ENCODE peak calls at places on chromosomes 12 and 14, in nine cellular contexts. One of them, this sample, is unnamed.

GRCh38 chr12:40146800-40147797 is 41.2 kb upstream of the SLC2A13 start:
- DNase-seq in endodermal cell: no peak
- DNase-seq in occipital lobe: no peak
- DNase-seq in D341Med: no peak
- DNase-seq in foreskin melanocyte: no peak
- DNase-seq in stimulated activated CD4-positive, alpha-beta T cell treated with anti-CD3 and anti-CD28 coated beads, Interleukin-1b, Interleukin-23, amount 100 ng/mL, for 1 hour: no peak
- DNase-seq in cerebellum: no peak
- DNase-seq in amniotic epithelial cell: no peak
- DNase-seq in NCI-H69: peak; percentile 4
- DNase-seq in this sample: peak; percentile 51

GRCh38 chr12:34294671-34295365 is 272.5 kb downstream of the ALG10 start:
- DNase-seq in endodermal cell: no peak
- DNase-seq in occipital lobe: no peak
- DNase-seq in D341Med: no peak
- DNase-seq in foreskin melanocyte: no peak
- DNase-seq in stimulated activated CD4-positive, alpha-beta T cell treated with anti-CD3 and anti-CD28 coated beads, Interleukin-1b, Interleukin-23, amount 100 ng/mL, for 1 hour: no peak
- DNase-seq in cerebellum: no peak
- DNase-seq in amniotic epithelial cell: no peak
- DNase-seq in NCI-H69: no peak
- DNase-seq in this sample: no peak

GRCh38 chr12:108483213-108483920 is 31.7 kb upstream of the FICD start:
- DNase-seq in endodermal cell: no peak
- DNase-seq in occipital lobe: no peak
- DNase-seq in D341Med: no peak
- DNase-seq in foreskin melanocyte: no peak
- DNase-seq in stimulated activated CD4-positive, alpha-beta T cell treated with anti-CD3 and anti-CD28 coated beads, Interleukin-1b, Interleukin-23, amount 100 ng/mL, for 1 hour: no peak
- DNase-seq in cerebellum: no peak
- DNase-seq in amniotic epithelial cell: no peak
- DNase-seq in NCI-H69: no peak
- DNase-seq in this sample: no peak

GRCh38 chr14:58149196-58149595 is 2.8 kb downstream of the ARMH4 start:
- DNase-seq in endodermal cell: no peak
- DNase-seq in occipital lobe: no peak
- DNase-seq in D341Med: no peak
- DNase-seq in foreskin melanocyte: no peak
- DNase-seq in stimulated activated CD4-positive, alpha-beta T cell treated with anti-CD3 and anti-CD28 coated beads, Interleukin-1b, Interleukin-23, amount 100 ng/mL, for 1 hour: no peak
- DNase-seq in cerebellum: no peak
- DNase-seq in amniotic epithelial cell: no peak
- DNase-seq in NCI-H69: no peak
- DNase-seq in this sample: no peak

GRCh38 chr14:102481791-102482238 is 27.8 kb downstream of the ANKRD9 start:
- DNase-seq in endodermal cell: no peak
- DNase-seq in occipital lobe: no peak
- DNase-seq in D341Med: no peak
- DNase-seq in foreskin melanocyte: no peak
- DNase-seq in stimulated activated CD4-positive, alpha-beta T cell treated with anti-CD3 and anti-CD28 coated beads, Interleukin-1b, Interleukin-23, amount 100 ng/mL, for 1 hour: no peak
- DNase-seq in cerebellum: no peak
- DNase-seq in amniotic epithelial cell: peak; percentile 51
- DNase-seq in NCI-H69: peak; percentile 20
- DNase-seq in this sample: no peak

GRCh38 chr12:27615331-27615891 is 80.8 kb upstream of the REP15 start:
- DNase-seq in endodermal cell: no peak
- DNase-seq in occipital lobe: no peak
- DNase-seq in D341Med: no peak
- DNase-seq in foreskin melanocyte: peak; percentile 77
- DNase-seq in stimulated activated CD4-positive, alpha-beta T cell treated with anti-CD3 and anti-CD28 coated beads, Interleukin-1b, Interleukin-23, amount 100 ng/mL, for 1 hour: no peak
- DNase-seq in cerebellum: no peak
- DNase-seq in amniotic epithelial cell: peak; percentile 86
- DNase-seq in NCI-H69: no peak
- DNase-seq in this sample: no peak

GRCh38 chr12:1339608-1340319 is 254.6 kb downstream of the FBXL14 start:
- DNase-seq in endodermal cell: no peak
- DNase-seq in occipital lobe: no peak
- DNase-seq in D341Med: no peak
- DNase-seq in foreskin melanocyte: no peak
- DNase-seq in stimulated activated CD4-positive, alpha-beta T cell treated with anti-CD3 and anti-CD28 coated beads, Interleukin-1b, Interleukin-23, amount 100 ng/mL, for 1 hour: no peak
- DNase-seq in cerebellum: peak; percentile 37
- DNase-seq in amniotic epithelial cell: no peak
- DNase-seq in NCI-H69: no peak
- DNase-seq in this sample: no peak

GRCh38 chr12:132277374-132277801 is 52.0 kb downstream of the GALNT9 start:
- DNase-seq in endodermal cell: no peak
- DNase-seq in occipital lobe: no peak
- DNase-seq in D341Med: no peak
- DNase-seq in foreskin melanocyte: no peak
- DNase-seq in stimulated activated CD4-positive, alpha-beta T cell treated with anti-CD3 and anti-CD28 coated beads, Interleukin-1b, Interleukin-23, amount 100 ng/mL, for 1 hour: no peak
- DNase-seq in cerebellum: no peak
- DNase-seq in amniotic epithelial cell: no peak
- DNase-seq in NCI-H69: peak; percentile 10
- DNase-seq in this sample: no peak

GRCh38 chr12:123267991-123268843 is 3.4 kb downstream of the CDK2AP1 start:
- DNase-seq in endodermal cell: peak; percentile 59
- DNase-seq in occipital lobe: peak; percentile 74
- DNase-seq in D341Med: peak; percentile 54
- DNase-seq in foreskin melanocyte: peak; percentile 33
- DNase-seq in stimulated activated CD4-positive, alpha-beta T cell treated with anti-CD3 and anti-CD28 coated beads, Interleukin-1b, Interleukin-23, amount 100 ng/mL, for 1 hour: no peak
- DNase-seq in cerebellum: peak; percentile 54
- DNase-seq in amniotic epithelial cell: no peak
- DNase-seq in NCI-H69: peak; percentile 98
- DNase-seq in this sample: peak; percentile 39

GRCh38 chr12:69151254-69151751 is 88.1 kb upstream of the CPSF6 start:
- DNase-seq in endodermal cell: peak; percentile 57
- DNase-seq in occipital lobe: no peak
- DNase-seq in D341Med: no peak
- DNase-seq in foreskin melanocyte: peak; percentile 10
- DNase-seq in stimulated activated CD4-positive, alpha-beta T cell treated with anti-CD3 and anti-CD28 coated beads, Interleukin-1b, Interleukin-23, amount 100 ng/mL, for 1 hour: no peak
- DNase-seq in cerebellum: no peak
- DNase-seq in amniotic epithelial cell: no peak
- DNase-seq in NCI-H69: peak; percentile 80
- DNase-seq in this sample: no peak

GRCh38 chr12:121288158-121288848 is 8.2 kb downstream of the CAMKK2 start:
- DNase-seq in endodermal cell: peak; percentile 66
- DNase-seq in occipital lobe: no peak
- DNase-seq in D341Med: no peak
- DNase-seq in foreskin melanocyte: no peak
- DNase-seq in stimulated activated CD4-positive, alpha-beta T cell treated with anti-CD3 and anti-CD28 coated beads, Interleukin-1b, Interleukin-23, amount 100 ng/mL, for 1 hour: no peak
- DNase-seq in cerebellum: no peak
- DNase-seq in amniotic epithelial cell: no peak
- DNase-seq in NCI-H69: no peak
- DNase-seq in this sample: peak; percentile 38

GRCh38 chr12:129771238-129771637 is 132.6 kb downstream of the TMEM132D start:
- DNase-seq in endodermal cell: peak; percentile 81
- DNase-seq in occipital lobe: no peak
- DNase-seq in D341Med: no peak
- DNase-seq in foreskin melanocyte: no peak
- DNase-seq in stimulated activated CD4-positive, alpha-beta T cell treated with anti-CD3 and anti-CD28 coated beads, Interleukin-1b, Interleukin-23, amount 100 ng/mL, for 1 hour: no peak
- DNase-seq in cerebellum: no peak
- DNase-seq in amniotic epithelial cell: no peak
- DNase-seq in NCI-H69: peak; percentile 34
- DNase-seq in this sample: no peak

GRCh38 chr12:96040305-96041133 is 5.1 kb upstream of the LTA4H start:
- DNase-seq in endodermal cell: no peak
- DNase-seq in occipital lobe: no peak
- DNase-seq in D341Med: no peak
- DNase-seq in foreskin melanocyte: no peak
- DNase-seq in stimulated activated CD4-positive, alpha-beta T cell treated with anti-CD3 and anti-CD28 coated beads, Interleukin-1b, Interleukin-23, amount 100 ng/mL, for 1 hour: no peak
- DNase-seq in cerebellum: no peak
- DNase-seq in amniotic epithelial cell: peak; percentile 98
- DNase-seq in NCI-H69: no peak
- DNase-seq in this sample: no peak

GRCh38 chr14:71833476-71833875 is 98.8 kb upstream of the RGS6 start:
- DNase-seq in endodermal cell: no peak
- DNase-seq in occipital lobe: no peak
- DNase-seq in D341Med: no peak
- DNase-seq in foreskin melanocyte: no peak
- DNase-seq in stimulated activated CD4-positive, alpha-beta T cell treated with anti-CD3 and anti-CD28 coated beads, Interleukin-1b, Interleukin-23, amount 100 ng/mL, for 1 hour: no peak
- DNase-seq in cerebellum: no peak
- DNase-seq in amniotic epithelial cell: no peak
- DNase-seq in NCI-H69: peak; percentile 44
- DNase-seq in this sample: no peak

GRCh38 chr12:131908716-131909595 is 14.5 kb downstream of the ULK1 start:
- DNase-seq in endodermal cell: no peak
- DNase-seq in occipital lobe: no peak
- DNase-seq in D341Med: no peak
- DNase-seq in foreskin melanocyte: no peak
- DNase-seq in stimulated activated CD4-positive, alpha-beta T cell treated with anti-CD3 and anti-CD28 coated beads, Interleukin-1b, Interleukin-23, amount 100 ng/mL, for 1 hour: no peak
- DNase-seq in cerebellum: no peak
- DNase-seq in amniotic epithelial cell: no peak
- DNase-seq in NCI-H69: no peak
- DNase-seq in this sample: no peak

GRCh38 chr14:59189281-59189821 is 884 bp downstream of the DAAM1 start:
- DNase-seq in endodermal cell: peak; percentile 81
- DNase-seq in occipital lobe: peak; percentile 21
- DNase-seq in D341Med: peak; percentile 58
- DNase-seq in foreskin melanocyte: peak; percentile 21
- DNase-seq in stimulated activated CD4-positive, alpha-beta T cell treated with anti-CD3 and anti-CD28 coated beads, Interleukin-1b, Interleukin-23, amount 100 ng/mL, for 1 hour: no peak
- DNase-seq in cerebellum: peak; percentile 15
- DNase-seq in amniotic epithelial cell: no peak
- DNase-seq in NCI-H69: peak; percentile 64
- DNase-seq in this sample: no peak

GRCh38 chr12:88308825-88309224 is 166.7 kb downstream of the TMTC3 start:
- DNase-seq in endodermal cell: no peak
- DNase-seq in occipital lobe: no peak
- DNase-seq in D341Med: no peak
- DNase-seq in foreskin melanocyte: no peak
- DNase-seq in stimulated activated CD4-positive, alpha-beta T cell treated with anti-CD3 and anti-CD28 coated beads, Interleukin-1b, Interleukin-23, amount 100 ng/mL, for 1 hour: no peak
- DNase-seq in cerebellum: no peak
- DNase-seq in amniotic epithelial cell: peak; percentile 72
- DNase-seq in NCI-H69: no peak
- DNase-seq in this sample: no peak

GRCh38 chr12:39467432-39467870 is 24.5 kb upstream of the KIF21A start:
- DNase-seq in endodermal cell: no peak
- DNase-seq in occipital lobe: no peak
- DNase-seq in D341Med: no peak
- DNase-seq in foreskin melanocyte: no peak
- DNase-seq in stimulated activated CD4-positive, alpha-beta T cell treated with anti-CD3 and anti-CD28 coated beads, Interleukin-1b, Interleukin-23, amount 100 ng/mL, for 1 hour: no peak
- DNase-seq in cerebellum: no peak
- DNase-seq in amniotic epithelial cell: peak; percentile 8
- DNase-seq in NCI-H69: no peak
- DNase-seq in this sample: no peak

GRCh38 chr14:104356738-104357688 is 218.6 kb downstream of the KIF26A start:
- DNase-seq in endodermal cell: peak; percentile 40
- DNase-seq in occipital lobe: no peak
- DNase-seq in D341Med: no peak
- DNase-seq in foreskin melanocyte: no peak
- DNase-seq in stimulated activated CD4-positive, alpha-beta T cell treated with anti-CD3 and anti-CD28 coated beads, Interleukin-1b, Interleukin-23, amount 100 ng/mL, for 1 hour: no peak
- DNase-seq in cerebellum: no peak
- DNase-seq in amniotic epithelial cell: no peak
- DNase-seq in NCI-H69: no peak
- DNase-seq in this sample: no peak

GRCh38 chr12:132154941-132155770 is 10.9 kb downstream of the NOC4L start:
- DNase-seq in endodermal cell: no peak
- DNase-seq in occipital lobe: no peak
- DNase-seq in D341Med: no peak
- DNase-seq in foreskin melanocyte: no peak
- DNase-seq in stimulated activated CD4-positive, alpha-beta T cell treated with anti-CD3 and anti-CD28 coated beads, Interleukin-1b, Interleukin-23, amount 100 ng/mL, for 1 hour: no peak
- DNase-seq in cerebellum: no peak
- DNase-seq in amniotic epithelial cell: peak; percentile 20
- DNase-seq in NCI-H69: no peak
- DNase-seq in this sample: no peak

GRCh38 chr12:96045566-96045965 is 10.2 kb upstream of the LTA4H start:
- DNase-seq in endodermal cell: no peak
- DNase-seq in occipital lobe: no peak
- DNase-seq in D341Med: no peak
- DNase-seq in foreskin melanocyte: no peak
- DNase-seq in stimulated activated CD4-positive, alpha-beta T cell treated with anti-CD3 and anti-CD28 coated beads, Interleukin-1b, Interleukin-23, amount 100 ng/mL, for 1 hour: no peak
- DNase-seq in cerebellum: no peak
- DNase-seq in amniotic epithelial cell: no peak
- DNase-seq in NCI-H69: no peak
- DNase-seq in this sample: no peak

GRCh38 chr14:90467501-90467900 is 70.7 kb downstream of the CALM1 start:
- DNase-seq in endodermal cell: no peak
- DNase-seq in occipital lobe: no peak
- DNase-seq in D341Med: no peak
- DNase-seq in foreskin melanocyte: no peak
- DNase-seq in stimulated activated CD4-positive, alpha-beta T cell treated with anti-CD3 and anti-CD28 coated beads, Interleukin-1b, Interleukin-23, amount 100 ng/mL, for 1 hour: no peak
- DNase-seq in cerebellum: no peak
- DNase-seq in amniotic epithelial cell: no peak
- DNase-seq in NCI-H69: no peak
- DNase-seq in this sample: no peak

GRCh38 chr12:129531004-129531403 is 372.8 kb downstream of the TMEM132D start:
- DNase-seq in endodermal cell: peak; percentile 91
- DNase-seq in occipital lobe: no peak
- DNase-seq in D341Med: no peak
- DNase-seq in foreskin melanocyte: no peak
- DNase-seq in stimulated activated CD4-positive, alpha-beta T cell treated with anti-CD3 and anti-CD28 coated beads, Interleukin-1b, Interleukin-23, amount 100 ng/mL, for 1 hour: no peak
- DNase-seq in cerebellum: no peak
- DNase-seq in amniotic epithelial cell: no peak
- DNase-seq in NCI-H69: peak; percentile 94
- DNase-seq in this sample: no peak

GRCh38 chr14:99982449-99983250 is 82.6 kb upstream of the EVL start:
- DNase-seq in endodermal cell: peak; percentile 82
- DNase-seq in occipital lobe: peak; percentile 35
- DNase-seq in D341Med: peak; percentile 74
- DNase-seq in foreskin melanocyte: peak; percentile 40
- DNase-seq in stimulated activated CD4-positive, alpha-beta T cell treated with anti-CD3 and anti-CD28 coated beads, Interleukin-1b, Interleukin-23, amount 100 ng/mL, for 1 hour: peak; percentile 35
- DNase-seq in cerebellum: peak; percentile 82
- DNase-seq in amniotic epithelial cell: peak; percentile 50
- DNase-seq in NCI-H69: peak; percentile 78
- DNase-seq in this sample: peak; percentile 61

GRCh38 chr12:6337958-6338406 is 3.9 kb downstream of the TNFRSF1A start:
- DNase-seq in endodermal cell: peak; percentile 77
- DNase-seq in occipital lobe: no peak
- DNase-seq in D341Med: no peak
- DNase-seq in foreskin melanocyte: no peak
- DNase-seq in stimulated activated CD4-positive, alpha-beta T cell treated with anti-CD3 and anti-CD28 coated beads, Interleukin-1b, Interleukin-23, amount 100 ng/mL, for 1 hour: no peak
- DNase-seq in cerebellum: no peak
- DNase-seq in amniotic epithelial cell: peak; percentile 78
- DNase-seq in NCI-H69: no peak
- DNase-seq in this sample: peak; percentile 28

GRCh38 chr12:32115404-32116104 is 8.9 kb downstream of the BICD1 start:
- DNase-seq in endodermal cell: peak; percentile 51
- DNase-seq in occipital lobe: peak; percentile 13
- DNase-seq in D341Med: peak; percentile 38
- DNase-seq in foreskin melanocyte: peak; percentile 79
- DNase-seq in stimulated activated CD4-positive, alpha-beta T cell treated with anti-CD3 and anti-CD28 coated beads, Interleukin-1b, Interleukin-23, amount 100 ng/mL, for 1 hour: no peak
- DNase-seq in cerebellum: peak; percentile 90
- DNase-seq in amniotic epithelial cell: peak; percentile 99
- DNase-seq in NCI-H69: peak; percentile 90
- DNase-seq in this sample: peak; percentile 57

GRCh38 chr14:69996197-69996596 is 117.0 kb downstream of the SMOC1 start:
- DNase-seq in endodermal cell: no peak
- DNase-seq in occipital lobe: no peak
- DNase-seq in D341Med: no peak
- DNase-seq in foreskin melanocyte: peak; percentile 36
- DNase-seq in stimulated activated CD4-positive, alpha-beta T cell treated with anti-CD3 and anti-CD28 coated beads, Interleukin-1b, Interleukin-23, amount 100 ng/mL, for 1 hour: no peak
- DNase-seq in cerebellum: no peak
- DNase-seq in amniotic epithelial cell: peak; percentile 4
- DNase-seq in NCI-H69: no peak
- DNase-seq in this sample: peak; percentile 73

GRCh38 chr14:57408037-57408436 is 17.7 kb downstream of the NAA30 start:
- DNase-seq in endodermal cell: no peak
- DNase-seq in occipital lobe: no peak
- DNase-seq in D341Med: no peak
- DNase-seq in foreskin melanocyte: no peak
- DNase-seq in stimulated activated CD4-positive, alpha-beta T cell treated with anti-CD3 and anti-CD28 coated beads, Interleukin-1b, Interleukin-23, amount 100 ng/mL, for 1 hour: no peak
- DNase-seq in cerebellum: no peak
- DNase-seq in amniotic epithelial cell: no peak
- DNase-seq in NCI-H69: no peak
- DNase-seq in this sample: no peak

GRCh38 chr14:81366259-81366658 is 33.9 kb downstream of the STON2 start:
- DNase-seq in endodermal cell: peak; percentile 60
- DNase-seq in occipital lobe: no peak
- DNase-seq in D341Med: no peak
- DNase-seq in foreskin melanocyte: no peak
- DNase-seq in stimulated activated CD4-positive, alpha-beta T cell treated with anti-CD3 and anti-CD28 coated beads, Interleukin-1b, Interleukin-23, amount 100 ng/mL, for 1 hour: no peak
- DNase-seq in cerebellum: no peak
- DNase-seq in amniotic epithelial cell: no peak
- DNase-seq in NCI-H69: no peak
- DNase-seq in this sample: no peak

GRCh38 chr12:110844551-110845395 is 2.0 kb upstream of the CCDC63 start:
- DNase-seq in endodermal cell: no peak
- DNase-seq in occipital lobe: no peak
- DNase-seq in D341Med: no peak
- DNase-seq in foreskin melanocyte: no peak
- DNase-seq in stimulated activated CD4-positive, alpha-beta T cell treated with anti-CD3 and anti-CD28 coated beads, Interleukin-1b, Interleukin-23, amount 100 ng/mL, for 1 hour: no peak
- DNase-seq in cerebellum: peak; percentile 63
- DNase-seq in amniotic epithelial cell: no peak
- DNase-seq in NCI-H69: peak; percentile 69
- DNase-seq in this sample: no peak

GRCh38 chr14:81147140-81147897 is 73.4 kb downstream of the GTF2A1 start:
- DNase-seq in endodermal cell: no peak
- DNase-seq in occipital lobe: no peak
- DNase-seq in D341Med: no peak
- DNase-seq in foreskin melanocyte: no peak
- DNase-seq in stimulated activated CD4-positive, alpha-beta T cell treated with anti-CD3 and anti-CD28 coated beads, Interleukin-1b, Interleukin-23, amount 100 ng/mL, for 1 hour: no peak
- DNase-seq in cerebellum: no peak
- DNase-seq in amniotic epithelial cell: no peak
- DNase-seq in NCI-H69: peak; percentile 76
- DNase-seq in this sample: no peak

This sample was measured in MV-4-11.